ENCODE peak calls at places on chromosomes 3 and 15, in eight cellular contexts. K, I, G, T, X, Z, M and P are unnamed samples. For H3K27me3, the result is how much of the 10 kb centered on the place peaks cover.

GRCh38 chr15:25739687-25740121 is 123.4 kb downstream of the ATP10A start:
- DNase-seq in G (no peak), T (no peak), M (peak), Z (peak), I (no peak), X (no peak), K (no peak), P (no peak)

GRCh38 chr3:177145954-177146353 is 51.3 kb downstream of the TBL1XR1 start:
- DNase-seq in K (no peak), X (no peak), G (no peak), Z (no peak), I (no peak), T (no peak), M (no peak), P (no peak)

GRCh38 chr3:29026959-29027358 is 253.9 kb upstream of the RBMS3 start:
- DNase-seq in T (no peak), Z (no peak), X (no peak), M (no peak), K (no peak), G (no peak), I (no peak), P (no peak)

GRCh38 chr3:38454179-38454883 is 641 bp downstream of the ACVR2B start:
- DNase-seq in X (no peak), I (no peak), Z (peak), G (no peak), K (no peak), M (peak), T (no peak), P (peak)

GRCh38 chr15:42037650-42038049 is 16.8 kb upstream of the PLA2G4E start:
- DNase-seq in K (peak), X (no peak), G (no peak), Z (no peak), M (no peak), I (no peak), T (no peak), P (no peak)

GRCh38 chr15:40439461-40440299 is 1.1 kb upstream of the BAHD1 start:
- DNase-seq in X (no peak), Z (peak), T (no peak), K (peak), I (peak), M (peak), G (peak), P (peak)

GRCh38 chr3:124772081-124772831 is 42.0 kb downstream of the UMPS start:
- DNase-seq in M (peak), Z (peak), T (peak), G (no peak), K (no peak), I (no peak), X (no peak), P (no peak)

GRCh38 chr3:185820973-185821758 is 3.7 kb downstream of the IGF2BP2 start:
- DNase-seq in Z (no peak), I (peak), M (peak), X (no peak), K (no peak), G (no peak), T (no peak), P (no peak)

GRCh38 chr3:141330718-141331369 is 37.5 kb upstream of the ZBTB38 start:
- DNase-seq in X (no peak), K (no peak), G (no peak), Z (no peak), M (no peak), T (no peak), I (no peak), P (no peak)

GRCh38 chr15:39232512-39232911 is 348.4 kb upstream of the THBS1 start:
- DNase-seq in G (no peak), I (no peak), Z (no peak), X (no peak), K (no peak), T (no peak), M (peak), P (no peak)

GRCh38 chr3:123652346-123652984 is 67.6 kb upstream of the HACD2 start:
- DNase-seq in Z (peak), I (peak), X (peak), M (peak), T (peak), G (peak), K (peak), P (peak)

GRCh38 chr15:73710321-73710720 is 26.1 kb downstream of the CD276 start:
- DNase-seq in G (no peak), M (no peak), I (no peak), T (no peak), Z (no peak), X (no peak), K (no peak), P (no peak)

GRCh38 chr3:178551916-178552321 is 15.7 kb downstream of the KCNMB2 start:
- DNase-seq in X (no peak), M (no peak), G (no peak), K (no peak), I (no peak), Z (no peak), T (no peak), P (peak)

GRCh38 chr15:70669006-70669602 is 94.3 kb downstream of the UACA start:
- DNase-seq in M (no peak), G (no peak), I (no peak), X (no peak), T (no peak), K (no peak), Z (no peak), P (no peak)

GRCh38 chr3:52238761-52239701 is at the start of gene TWF2:
- DNase-seq in Z (peak), G (peak), I (peak), X (no peak), K (peak), M (peak), T (peak), P (peak)

GRCh38 chr15:72155021-72155621 is 36.9 kb downstream of the SENP8 start:
- DNase-seq in M (peak), I (no peak), G (peak), K (no peak), Z (no peak), X (peak), T (peak), P (peak)

GRCh38 chr15:80418892-80419537 is 14.8 kb downstream of the ARNT2 start:
- DNase-seq in T (peak), K (no peak), Z (peak), G (no peak), M (peak), I (peak), X (no peak), P (no peak)

GRCh38 chr15:77974416-77975331 is 102.8 kb downstream of the TBC1D2B start:
- DNase-seq in M (no peak), G (peak), I (no peak), T (no peak), X (peak), K (no peak), Z (no peak), P (peak)

GRCh38 chr15:44289352-44289790 is 852 bp downstream of the GOLM2 start:
- DNase-seq in Z (no peak), K (no peak), G (no peak), X (no peak), I (no peak), T (no peak), M (no peak), P (no peak)

GRCh38 chr3:4822568-4822967 is 156.7 kb upstream of the BHLHE40 start:
- DNase-seq in X (no peak), T (no peak), G (no peak), I (no peak), K (no peak), M (no peak), Z (no peak), P (no peak)

GRCh38 chr3:45592830-45593707 is 1.5 kb upstream of the LIMD1 start:
- DNase-seq in Z (peak), G (peak), X (peak), M (peak), K (peak), I (peak), T (peak), P (peak)

GRCh38 chr15:71349336-71349735 is 234.1 kb downstream of the THSD4 start:
- DNase-seq in M (no peak), G (no peak), Z (no peak), I (no peak), K (no peak), X (no peak), T (no peak), P (no peak)

GRCh38 chr15:32840481-32841245 is 122.9 kb downstream of the GREM1 start:
- DNase-seq in K (no peak), T (no peak), I (no peak), G (no peak), X (no peak), M (peak), Z (no peak), P (no peak)

GRCh38 chr15:32096211-32096610 is 65.9 kb downstream of the CHRNA7 start:
- DNase-seq in Z (no peak), I (no peak), M (no peak), K (no peak), X (no peak), T (no peak), G (no peak), P (no peak)

GRCh38 chr15:44243146-44243545 is 45.4 kb upstream of the GOLM2 start:
- DNase-seq in I (no peak), Z (no peak), K (no peak), G (no peak), M (no peak), X (no peak), T (no peak), P (no peak)

GRCh38 chr3:21705769-21706168 is 45.2 kb downstream of the ZNF385D start:
- DNase-seq in G (no peak), I (no peak), Z (no peak), K (no peak), T (no peak), X (peak), M (no peak), P (no peak)

GRCh38 chr3:64509216-64509615 is 178.6 kb downstream of the ADAMTS9 start:
- DNase-seq in T (no peak), G (no peak), M (no peak), Z (no peak), I (no peak), X (no peak), K (no peak), P (no peak)

GRCh38 chr3:136835079-136835816 is 16.3 kb downstream of the SLC35G2 start:
- DNase-seq in T (no peak), Z (no peak), I (no peak), X (no peak), G (no peak), K (no peak), M (no peak), P (no peak)

GRCh38 chr15:49309889-49310288 is 113.2 kb upstream of the FGF7 start:
- DNase-seq in G (no peak), I (no peak), X (no peak), K (no peak), Z (no peak), T (no peak), M (no peak), P (no peak)

GRCh38 chr3:173371848-173372487 is 25.6 kb upstream of the NLGN1 start:
- DNase-seq in I (no peak), T (peak), M (peak), Z (peak), K (no peak), G (no peak), X (no peak), P (peak)

GRCh38 chr3:183265713-183266417 is 12.8 kb downstream of the B3GNT5 start:
- DNase-seq in M (peak), T (no peak), G (no peak), I (peak), Z (no peak), K (peak), X (no peak), P (no peak)

GRCh38 chr15:39301589-39301999 is 279.3 kb upstream of the THBS1 start:
- DNase-seq in Z (no peak), X (no peak), I (no peak), G (no peak), K (no peak), T (no peak), M (peak), P (no peak)

GRCh38 chr3:78571486-78571885 is 1196.3 kb downstream of the ROBO1 start:
- DNase-seq in Z (no peak), I (no peak), G (no peak), X (no peak), T (no peak), M (no peak), K (no peak), P (no peak)

GRCh38 chr3:117355566-117355965 is 646.0 kb downstream of the TUSC7 start:
- DNase-seq in K (no peak), G (no peak), Z (peak), M (peak), T (no peak), I (peak), X (no peak), P (no peak)

DNA sequence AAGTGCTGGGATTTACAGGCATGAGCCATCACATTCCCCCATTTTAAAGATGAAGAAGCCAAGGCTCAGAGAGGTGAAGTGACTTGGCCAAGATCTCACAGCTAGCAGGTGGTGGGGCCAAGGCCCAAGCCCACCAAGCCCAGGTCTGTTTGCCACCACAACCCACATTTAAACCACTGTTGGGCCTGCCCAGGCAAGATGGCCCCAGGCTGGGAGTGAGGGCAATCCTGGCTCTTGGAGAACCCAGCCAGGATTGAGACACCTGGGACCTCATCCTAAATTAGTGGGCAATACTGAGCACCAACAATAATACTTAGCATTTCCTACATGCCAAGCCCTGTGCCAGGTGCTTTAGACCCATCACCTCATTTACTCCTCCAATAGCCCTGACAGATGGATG is 6.9 kb downstream of the IGDCC3 start:
- DNase-seq in T (no peak), G (no peak), I (no peak), X (no peak), M (no peak), K (no peak), Z (no peak), P (no peak)
- H3K27me3 ChIP-seq in T (under half), G (under half), I (under half), X (under half), M (under half), K (under half), Z (under half), P (under half)

GRCh38 chr15:48076454-48076853 is 44.3 kb upstream of the SLC24A5 start:
- DNase-seq in Z (no peak), K (no peak), I (no peak), T (no peak), G (no peak), X (no peak), M (no peak), P (no peak)
- H3K27me3 ChIP-seq in Z (under half), K (under half), I (under half), T (under half), G (under half), X (under half), M (under half), P (under half)

GRCh38 chr3:147407107-147407494 is 758 bp upstream of the ZIC4 start:
- DNase-seq in Z (no peak), K (no peak), T (no peak), M (no peak), G (no peak), I (no peak), X (no peak), P (no peak)
- H3K27me3 ChIP-seq in Z (under half), K (under half), T (half or more), M (under half), G (half or more), I (under half), X (half or more), P (under half)

GRCh38 chr3:115626711-115627110 is 3.4 kb downstream of the GAP43 start:
- DNase-seq in Z (no peak), X (no peak), G (no peak), I (no peak), K (no peak), M (no peak), T (no peak), P (no peak)

GRCh38 chr3:115624029-115624645 is 827 bp downstream of the GAP43 start:
- DNase-seq in K (no peak), G (no peak), M (no peak), X (no peak), I (no peak), Z (peak), T (no peak), P (no peak)

GRCh38 chr3:115626006-115626409 is 2.7 kb downstream of the GAP43 start:
- DNase-seq in K (no peak), I (no peak), X (no peak), T (no peak), Z (peak), G (no peak), M (no peak), P (no peak)

GRCh38 chr3:115623414-115623868 is at the start of gene GAP43:
- DNase-seq in G (peak), X (no peak), K (no peak), I (peak), M (peak), Z (peak), T (peak), P (peak)

GRCh38 chr3:115624898-115625297 is 1.6 kb downstream of the GAP43 start:
- DNase-seq in M (no peak), X (no peak), G (no peak), Z (no peak), T (no peak), K (no peak), I (no peak), P (no peak)
- H3K27me3 ChIP-seq in M (under half), X (under half), G (under half), Z (under half), T (under half), K (under half), I (under half), P (under half)

GRCh38 chr3:198079771-198080520 is 119.9 kb downstream of the LMLN start:
- DNase-seq in Z (peak), M (no peak), K (no peak), G (no peak), X (no peak), T (no peak), I (no peak), P (no peak)

GRCh38 chr3:198076722-198077308 is 116.8 kb downstream of the LMLN start:
- DNase-seq in T (no peak), I (no peak), G (no peak), X (no peak), Z (no peak), K (no peak), M (no peak), P (no peak)

GRCh38 chr3:198080521-198081384 is 120.7 kb downstream of the LMLN start:
- DNase-seq in K (peak), Z (peak), T (peak), M (peak), X (peak), I (peak), G (peak), P (peak)

GRCh38 chr3:198081421-198081844 is 121.4 kb downstream of the LMLN start:
- DNase-seq in X (no peak), T (no peak), M (no peak), G (no peak), K (no peak), Z (no peak), I (no peak), P (no peak)
- H3K27me3 ChIP-seq in X (half or more), T (half or more), M (under half), G (half or more), K (under half), Z (under half), I (under half), P (under half)

GRCh38 chr3:57161131-57161538 is 4.0 kb downstream of the IL17RD start:
- DNase-seq in I (no peak), M (no peak), X (no peak), T (no peak), K (no peak), G (no peak), Z (no peak), P (no peak)
- H3K27me3 ChIP-seq in I (half or more), M (under half), X (under half), T (under half), K (under half), G (half or more), Z (under half), P (under half)